ENCODE peak calls at places on chromosome 16, in five cellular contexts. A is neuronal stem cell, Q is H1, X is H9, M is mesenchymal stem cell. J is an unnamed sample.

GRCh38 chr16:58026139-58026704 is 668 bp downstream of the MMP15 start:
- DNase-seq in X (no peak), A (peak), Q (no peak), M (peak), J (peak)

GRCh38 chr16:65037558-65037957 is 84.3 kb downstream of the CDH11 start:
- DNase-seq in A (no peak), Q (no peak), M (no peak), X (no peak), J (no peak)

GRCh38 chr16:15650698-15651161 is 685 bp downstream of the NDE1 start:
- DNase-seq in A (peak), X (peak), Q (no peak), M (peak), J (peak)

GRCh38 chr16:50841081-50841886 is 99.4 kb downstream of the CYLD start:
- DNase-seq in X (peak), A (no peak), Q (no peak), M (no peak), J (peak)

GRCh38 chr16:75660726-75661302 is 13.2 kb downstream of the TERF2IP start:
- DNase-seq in Q (no peak), X (no peak), M (no peak), A (no peak), J (no peak)

GRCh38 chr16:25045696-25046381 is 30.7 kb upstream of the ARHGAP17 start:
- DNase-seq in A (no peak), M (peak), Q (no peak), X (no peak), J (no peak)

GRCh38 chr16:52114414-52114813 is 432.5 kb downstream of the TOX3 start:
- DNase-seq in M (no peak), Q (no peak), X (no peak), A (no peak), J (no peak)

GRCh38 chr16:50721549-50722409 is 20.1 kb upstream of the CYLD start:
- DNase-seq in X (no peak), A (no peak), M (no peak), Q (no peak), J (no peak)

GRCh38 chr16:49773534-49774486 is 82.1 kb downstream of the ZNF423 start:
- DNase-seq in Q (no peak), A (no peak), M (peak), X (no peak), J (no peak)

GRCh38 chr16:8087597-8088279 is 502.6 kb downstream of the TMEM114 start:
- DNase-seq in X (no peak), M (no peak), Q (no peak), A (no peak), J (no peak)

GRCh38 chr16:64440421-64440831 is 681.4 kb downstream of the CDH11 start:
- DNase-seq in Q (no peak), A (no peak), M (peak), X (no peak), J (no peak)

GRCh38 chr16:9499921-9500593 is 408.6 kb downstream of the HAPSTR1 start:
- DNase-seq in Q (no peak), A (peak), X (peak), M (no peak), J (no peak)

GRCh38 chr16:82282662-82283061 is 112.6 kb upstream of the MPHOSPH6 start:
- DNase-seq in A (no peak), M (no peak), Q (no peak), X (no peak), J (no peak)

GRCh38 chr16:66988197-66988788 is at the start of gene CES4A:
- DNase-seq in M (peak), X (no peak), A (no peak), Q (no peak), J (no peak)

GRCh38 chr16:8936421-8936820 is 27.3 kb downstream of the USP7 start:
- DNase-seq in X (peak), A (no peak), M (peak), Q (peak), J (peak)

GRCh38 chr16:21083729-21084268 is 66.8 kb downstream of the DNAH3 start:
- DNase-seq in X (peak), Q (peak), A (peak), M (peak), J (peak)

GRCh38 chr16:52976539-52977167 is 76.0 kb downstream of the CHD9NB start:
- DNase-seq in X (peak), Q (no peak), M (peak), A (no peak), J (peak)

GRCh38 chr16:70664325-70665112 is 18.2 kb downstream of the IL34 start:
- DNase-seq in Q (no peak), M (no peak), X (peak), A (no peak), J (no peak)

GRCh38 chr16:30519120-30520049 is 7.0 kb downstream of the ZNF768 start:
- DNase-seq in Q (no peak), A (no peak), X (no peak), M (no peak), J (no peak)
- H2BK12ac ChIP-seq in Q (peak), A (peak), X (no peak), M (no peak), J (no peak)

DNA sequence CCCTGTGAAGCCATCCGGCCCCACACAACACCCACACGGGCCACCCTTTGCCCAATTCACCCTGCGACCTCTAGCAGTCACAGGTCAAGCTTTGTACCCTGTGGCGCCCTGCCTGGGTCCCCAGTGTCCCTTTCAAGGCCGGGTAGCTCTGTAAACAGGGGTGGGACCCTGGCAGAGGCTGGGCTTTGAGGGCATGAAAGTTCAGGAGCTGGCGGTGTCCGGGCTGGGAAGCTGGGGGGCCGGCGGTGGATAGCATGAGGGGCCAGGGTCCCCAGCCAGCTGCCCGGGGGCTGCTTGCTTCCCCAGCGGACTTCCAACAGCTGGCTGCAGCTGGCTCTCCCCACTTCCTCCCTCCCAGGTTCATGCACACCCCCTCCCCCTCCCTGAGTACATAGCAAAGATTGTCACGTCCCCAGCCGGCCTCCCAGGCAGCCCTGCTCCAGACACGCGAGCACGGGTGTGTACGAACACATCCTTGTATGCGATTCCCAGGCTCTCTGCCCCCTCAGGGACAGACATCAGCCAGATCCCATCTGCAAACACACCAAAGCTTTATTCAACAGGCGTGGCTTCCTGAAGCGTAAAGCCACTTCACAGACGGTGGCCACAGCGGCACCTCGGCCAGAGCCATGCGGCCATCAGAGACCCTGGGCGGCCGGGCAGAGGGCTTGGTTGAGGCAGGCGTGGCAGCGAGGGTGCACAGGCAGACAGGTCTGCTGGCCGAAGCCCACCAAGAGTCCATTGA is 8.2 kb downstream of the NTHL1 start:
- DNase-seq in M (peak), X (no peak), Q (no peak), A (no peak), J (no peak)
- H4K8ac ChIP-seq in M (peak), X (no peak), Q (no peak), A (no peak), J (no peak)

DNA sequence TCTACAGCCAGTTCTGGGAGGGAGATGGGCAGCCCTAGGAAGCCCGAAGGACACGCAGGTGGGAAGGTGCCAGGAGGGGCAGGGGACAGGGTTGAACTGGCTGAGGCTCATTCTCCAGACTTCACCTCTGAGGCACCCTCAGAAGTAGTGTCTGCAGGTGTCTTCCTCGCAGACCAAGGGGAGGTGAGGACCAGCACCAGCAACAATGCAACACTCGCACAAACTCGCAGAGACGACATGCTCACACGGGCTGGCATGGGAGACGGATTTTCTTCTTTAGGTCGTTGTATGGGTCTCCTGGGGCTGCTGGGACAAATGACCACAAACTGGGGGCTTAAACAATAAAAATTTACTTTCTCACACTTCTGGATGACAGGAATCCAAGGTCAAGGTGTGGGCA is 132.2 kb upstream of the FOXF1 start:
- DNase-seq in A (no peak), M (no peak), X (no peak), Q (no peak), J (no peak)
- H2BK120ac ChIP-seq in A (no peak), M (peak), X (no peak), Q (no peak), J (no peak)

GRCh38 chr16:23876256-23876896 is 40.6 kb downstream of the PRKCB start:
- DNase-seq in Q (no peak), M (no peak), A (no peak), X (no peak), J (no peak)
- H2BK12ac ChIP-seq in Q (no peak), M (no peak), A (no peak), X (no peak), J (no peak)

GRCh38 chr16:3113765-3114479 is 1.5 kb downstream of the ZNF205 start:
- DNase-seq in X (no peak), M (peak), Q (no peak), A (no peak), J (peak)

GRCh38 chr16:3112058-3112880 is at the start of gene ZNF205:
- DNase-seq in X (peak), M (peak), A (peak), Q (no peak), J (no peak)

GRCh38 chr16:3115011-3115410 is 2.6 kb downstream of the ZNF205 start:
- DNase-seq in M (no peak), A (no peak), X (no peak), Q (no peak), J (no peak)

GRCh38 chr16:3115561-3115960 is 3.2 kb downstream of the ZNF205 start:
- DNase-seq in Q (no peak), M (no peak), A (no peak), X (peak), J (no peak)

DNA sequence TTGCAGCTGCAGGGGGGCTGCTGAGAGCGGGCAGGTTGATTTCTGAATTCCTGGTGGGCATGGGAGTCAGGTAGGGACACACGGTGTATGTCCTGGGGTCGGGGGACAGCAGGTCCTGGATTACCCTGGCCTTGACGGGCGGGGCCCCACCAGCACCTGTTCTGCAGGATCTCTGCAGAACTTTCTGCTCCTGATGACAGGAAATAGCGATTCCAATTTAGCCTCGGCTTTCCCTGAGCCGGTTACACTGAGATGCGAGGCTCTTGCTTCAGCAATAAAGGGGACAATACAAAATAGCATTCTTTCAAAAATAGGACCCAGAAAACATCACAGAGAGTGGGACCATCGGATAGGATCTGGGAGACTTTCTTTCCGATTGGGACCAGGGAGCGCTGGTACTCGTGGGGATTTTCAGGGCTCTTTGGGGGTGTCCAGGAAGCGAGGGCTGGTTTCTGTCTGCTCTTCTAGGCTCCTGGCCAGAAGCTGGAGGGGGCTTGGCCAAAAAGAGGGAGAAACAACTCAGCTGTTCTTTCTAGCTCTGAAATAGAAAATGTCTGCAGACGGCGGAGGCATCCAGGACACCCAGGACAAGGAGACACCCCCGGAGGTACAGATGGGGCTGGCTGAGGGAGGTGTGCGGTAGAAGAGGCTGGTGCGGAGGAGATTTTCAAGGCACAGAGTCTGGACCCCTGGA is 642 bp downstream of the ZNF205 start:
- DNase-seq in Q (no peak), X (no peak), M (no peak), A (no peak), J (no peak)
- H4K8ac ChIP-seq in Q (peak), X (no peak), M (peak), A (peak), J (peak)

GRCh38 chr16:83924686-83925085 is 25.8 kb downstream of the MLYCD start:
- DNase-seq in M (no peak), X (no peak), A (no peak), Q (no peak), J (no peak)

GRCh38 chr16:83925095-83925905 is 26.4 kb downstream of the MLYCD start:
- DNase-seq in A (no peak), M (no peak), Q (no peak), X (no peak), J (no peak)

GRCh38 chr16:83920894-83921491 is 22.1 kb downstream of the MLYCD start:
- DNase-seq in X (no peak), A (no peak), Q (no peak), M (no peak), J (no peak)

GRCh38 chr16:83925957-83926725 is 26.9 kb upstream of the OSGIN1 start:
- DNase-seq in A (no peak), X (no peak), Q (no peak), M (no peak), J (no peak)

DNA sequence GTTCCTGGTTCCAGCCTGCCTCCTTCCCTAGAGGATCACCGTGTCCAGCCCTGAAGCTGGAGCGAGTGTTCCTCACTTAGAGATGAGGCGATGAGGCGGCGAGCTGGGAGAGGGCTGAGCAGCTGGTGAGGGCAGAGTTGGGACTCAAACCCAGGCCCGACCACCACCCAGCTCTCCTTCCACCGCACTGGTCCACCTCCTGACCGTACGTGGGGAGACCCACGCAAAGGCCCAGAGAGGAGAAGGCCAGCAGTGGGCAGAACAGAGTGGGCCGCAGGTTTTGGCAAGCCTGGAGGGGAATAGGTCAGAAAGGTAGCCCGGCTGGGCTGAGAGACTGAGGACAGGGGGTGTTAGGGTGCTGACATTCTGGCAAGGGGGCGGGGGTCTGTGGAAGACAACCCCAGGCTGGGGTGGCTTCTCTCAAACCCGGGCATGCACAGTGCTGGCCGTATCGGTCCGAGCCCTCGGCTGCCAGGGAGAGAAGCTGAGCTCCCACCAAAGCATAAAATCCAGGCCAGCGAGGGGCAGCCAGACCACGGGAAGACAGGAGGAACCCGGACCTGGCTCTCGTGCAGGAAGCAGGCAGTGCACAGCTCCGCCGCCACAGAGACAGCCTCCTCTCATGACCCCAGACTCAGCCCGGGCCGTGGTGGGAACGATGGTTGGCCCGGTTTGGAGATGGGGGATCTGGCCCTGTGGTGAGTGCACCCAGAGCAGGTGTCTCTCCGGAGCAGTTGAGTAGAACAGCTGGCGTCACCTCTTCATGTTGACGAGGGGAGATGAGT is 24.9 kb downstream of the MLYCD start:
- DNase-seq in A (no peak), M (no peak), Q (no peak), X (no peak), J (no peak)
- H2BK120ac ChIP-seq in A (no peak), M (no peak), Q (no peak), X (no peak), J (no peak)

GRCh38 chr16:17294856-17295255 is 175.9 kb downstream of the XYLT1 start:
- DNase-seq in M (no peak), A (no peak), Q (no peak), X (no peak), J (no peak)
- H2BK12ac ChIP-seq in M (no peak), A (no peak), Q (no peak), X (no peak), J (no peak)

GRCh38 chr16:31094088-31094423 is 541 bp downstream of the VKORC1 start:
- DNase-seq in A (peak), X (peak), M (no peak), Q (no peak), J (no peak)
- H4K8ac ChIP-seq in A (no peak), X (no peak), M (peak), Q (peak), J (peak)

GRCh38 chr16:3959148-3959547 is 78.6 kb upstream of the CREBBP start:
- DNase-seq in Q (no peak), M (peak), X (no peak), A (no peak), J (peak)
- H2BK120ac ChIP-seq in Q (no peak), M (no peak), X (no peak), A (no peak), J (no peak)

DNA sequence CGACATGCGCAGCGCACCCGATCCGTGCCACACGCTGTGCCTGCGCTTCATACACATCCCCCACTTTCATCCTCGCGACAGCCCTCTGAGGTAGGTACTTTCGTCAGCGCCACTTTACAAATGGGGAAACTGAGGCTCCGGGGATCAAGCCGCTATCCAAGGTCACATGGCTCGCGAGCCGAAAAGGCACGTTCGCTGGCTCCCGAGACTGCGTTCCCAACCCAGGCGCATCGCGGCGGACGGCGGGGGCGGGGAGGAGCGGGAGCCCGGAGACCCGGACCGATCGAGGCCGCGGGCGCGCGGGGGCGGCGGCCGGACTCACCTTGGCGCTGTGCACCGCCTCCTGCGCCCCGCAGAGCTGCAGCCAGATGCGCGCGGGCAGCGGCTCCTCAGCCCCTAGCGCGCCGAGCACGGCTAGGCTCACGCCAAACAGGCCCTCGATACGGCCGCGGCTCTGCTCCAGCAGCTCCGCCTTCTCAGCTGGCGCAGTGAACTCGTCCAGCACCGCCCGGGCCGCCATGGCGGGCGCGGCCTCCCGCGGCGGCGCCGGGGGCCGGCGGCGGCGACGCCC is 442 bp downstream of the N4BP1 start:
- DNase-seq in X (peak), M (peak), A (no peak), Q (no peak), J (peak)
- H2BK12ac ChIP-seq in X (no peak), M (no peak), A (no peak), Q (peak), J (no peak)